ENCODE peak calls at places on chromosomes 5 and 9, in four cellular contexts. One of them, this sample, is unnamed.

GRCh38 chr5:150505041-150505511 is 2.9 kb upstream of the NDST1 start:
- DNase-seq in LoVo: no peak
- DNase-seq in transverse colon: no peak
- DNase-seq in cardiac septum: no peak
- DNase-seq in this sample: no peak

GRCh38 chr9:122056484-122056883 is 36.6 kb downstream of the TTLL11 start:
- DNase-seq in LoVo: peak
- DNase-seq in transverse colon: no peak
- DNase-seq in cardiac septum: no peak
- DNase-seq in this sample: no peak

GRCh38 chr5:114018178-114018577 is 343.7 kb upstream of the KCNN2 start:
- DNase-seq in LoVo: no peak
- DNase-seq in transverse colon: no peak
- DNase-seq in cardiac septum: no peak
- DNase-seq in this sample: no peak

GRCh38 chr5:35331941-35332340 is 101.7 kb upstream of the PRLR start:
- DNase-seq in LoVo: no peak
- DNase-seq in transverse colon: no peak
- DNase-seq in cardiac septum: no peak
- DNase-seq in this sample: no peak

GRCh38 chr5:77774981-77775772 is 962 bp downstream of the TBCA start:
- DNase-seq in LoVo: peak
- DNase-seq in transverse colon: no peak
- DNase-seq in cardiac septum: no peak
- DNase-seq in this sample: no peak

GRCh38 chr5:131795879-131796792 is 681 bp downstream of the FNIP1 start:
- DNase-seq in LoVo: peak
- DNase-seq in transverse colon: peak
- DNase-seq in cardiac septum: peak
- DNase-seq in this sample: peak

GRCh38 chr9:114448706-114449105 is 56.6 kb downstream of the WHRN start:
- DNase-seq in LoVo: no peak
- DNase-seq in transverse colon: no peak
- DNase-seq in cardiac septum: no peak
- DNase-seq in this sample: peak

GRCh38 chr9:134778841-134779411 is 101.7 kb upstream of the FCN2 start:
- DNase-seq in LoVo: peak
- DNase-seq in transverse colon: peak
- DNase-seq in cardiac septum: no peak
- DNase-seq in this sample: peak

GRCh38 chr5:89213584-89213983 is 330.6 kb upstream of the MEF2C start:
- DNase-seq in LoVo: no peak
- DNase-seq in transverse colon: no peak
- DNase-seq in cardiac septum: no peak
- DNase-seq in this sample: peak

GRCh38 chr9:1837453-1838084 is 177.6 kb upstream of the SMARCA2 start:
- DNase-seq in LoVo: peak
- DNase-seq in transverse colon: peak
- DNase-seq in cardiac septum: no peak
- DNase-seq in this sample: no peak

GRCh38 chr5:90097082-90097477 is 312.5 kb downstream of the CETN3 start:
- DNase-seq in LoVo: no peak
- DNase-seq in transverse colon: no peak
- DNase-seq in cardiac septum: no peak
- DNase-seq in this sample: no peak

GRCh38 chr5:15026944-15027343 is 155.4 kb upstream of the ANKH start:
- DNase-seq in LoVo: no peak
- DNase-seq in transverse colon: no peak
- DNase-seq in cardiac septum: no peak
- DNase-seq in this sample: no peak

GRCh38 chr9:7094052-7094451 is 336.3 kb downstream of the KDM4C start:
- DNase-seq in LoVo: no peak
- DNase-seq in transverse colon: no peak
- DNase-seq in cardiac septum: no peak
- DNase-seq in this sample: no peak

GRCh38 chr9:32665101-32665500 is 29.6 kb upstream of the TAF1L start:
- DNase-seq in LoVo: no peak
- DNase-seq in transverse colon: no peak
- DNase-seq in cardiac septum: no peak
- DNase-seq in this sample: peak

GRCh38 chr5:112643339-112643971 is 94.2 kb upstream of the APC start:
- DNase-seq in LoVo: no peak
- DNase-seq in transverse colon: no peak
- DNase-seq in cardiac septum: no peak
- DNase-seq in this sample: no peak

GRCh38 chr5:169020102-169020501 is 280.8 kb downstream of the SLIT3 start:
- DNase-seq in LoVo: no peak
- DNase-seq in transverse colon: no peak
- DNase-seq in cardiac septum: no peak
- DNase-seq in this sample: no peak

GRCh38 chr5:180785794-180786221 is 16.8 kb downstream of the MGAT1 start:
- DNase-seq in LoVo: no peak
- DNase-seq in transverse colon: no peak
- DNase-seq in cardiac septum: no peak
- DNase-seq in this sample: no peak

GRCh38 chr9:38047301-38048251 is 21.5 kb downstream of the SHB start:
- DNase-seq in LoVo: peak
- DNase-seq in transverse colon: peak
- DNase-seq in cardiac septum: peak
- DNase-seq in this sample: peak

GRCh38 chr5:124744170-124744911 is 2.1 kb downstream of the ZNF608 start:
- DNase-seq in LoVo: no peak
- DNase-seq in transverse colon: peak
- DNase-seq in cardiac septum: peak
- DNase-seq in this sample: no peak

GRCh38 chr9:124454296-124454695 is 4.0 kb downstream of the ADGRD2 start:
- DNase-seq in LoVo: no peak
- DNase-seq in transverse colon: no peak
- DNase-seq in cardiac septum: peak
- DNase-seq in this sample: no peak

GRCh38 chr9:94874316-94874715 is 147.8 kb downstream of the AOPEP start:
- DNase-seq in LoVo: peak
- DNase-seq in transverse colon: no peak
- DNase-seq in cardiac septum: no peak
- DNase-seq in this sample: peak

GRCh38 chr5:147522435-147522834 is 12.6 kb upstream of the DPYSL3 start:
- DNase-seq in LoVo: no peak
- DNase-seq in transverse colon: no peak
- DNase-seq in cardiac septum: no peak
- DNase-seq in this sample: no peak

GRCh38 chr5:77546-77945 is 14.4 kb upstream of the PLEKHG4B start:
- DNase-seq in LoVo: no peak
- DNase-seq in transverse colon: no peak
- DNase-seq in cardiac septum: no peak
- DNase-seq in this sample: no peak

GRCh38 chr5:141691286-141691866 is 9.3 kb upstream of the ARAP3 start:
- DNase-seq in LoVo: no peak
- DNase-seq in transverse colon: no peak
- DNase-seq in cardiac septum: no peak
- DNase-seq in this sample: no peak

GRCh38 chr5:1720396-1721110 is 79.1 kb downstream of the MRPL36 start:
- DNase-seq in LoVo: no peak
- DNase-seq in transverse colon: no peak
- DNase-seq in cardiac septum: peak
- DNase-seq in this sample: no peak

GRCh38 chr5:119333421-119333851 is 22.4 kb upstream of the TNFAIP8 start:
- DNase-seq in LoVo: no peak
- DNase-seq in transverse colon: no peak
- DNase-seq in cardiac septum: no peak
- DNase-seq in this sample: no peak

GRCh38 chr5:179836225-179837019 is 15.7 kb downstream of the SQSTM1 start:
- DNase-seq in LoVo: no peak
- DNase-seq in transverse colon: no peak
- DNase-seq in cardiac septum: no peak
- DNase-seq in this sample: no peak

GRCh38 chr5:168346417-168346816 is 55.0 kb downstream of the WWC1 start:
- DNase-seq in LoVo: peak
- DNase-seq in transverse colon: peak
- DNase-seq in cardiac septum: no peak
- DNase-seq in this sample: no peak

GRCh38 chr9:34383904-34384303 is 7.2 kb upstream of the MYORG start:
- DNase-seq in LoVo: no peak
- DNase-seq in transverse colon: no peak
- DNase-seq in cardiac septum: no peak
- DNase-seq in this sample: no peak

GRCh38 chr5:14895301-14895700 is 23.7 kb upstream of the ANKH start:
- DNase-seq in LoVo: peak
- DNase-seq in transverse colon: peak
- DNase-seq in cardiac septum: no peak
- DNase-seq in this sample: no peak

GRCh38 chr5:66551920-66552319 is 44.3 kb upstream of the MAST4 start:
- DNase-seq in LoVo: no peak
- DNase-seq in transverse colon: no peak
- DNase-seq in cardiac septum: no peak
- DNase-seq in this sample: no peak

GRCh38 chr5:66796306-66797292 is 200.4 kb downstream of the MAST4 start:
- DNase-seq in LoVo: no peak
- DNase-seq in transverse colon: no peak
- DNase-seq in cardiac septum: no peak
- DNase-seq in this sample: no peak

GRCh38 chr9:90979614-90980013 is 178.0 kb downstream of the SYK start:
- DNase-seq in LoVo: no peak
- DNase-seq in transverse colon: no peak
- DNase-seq in cardiac septum: no peak
- DNase-seq in this sample: no peak

GRCh38 chr9:116566677-116567488 is 120.2 kb upstream of the TRIM32 start:
- DNase-seq in LoVo: peak
- DNase-seq in transverse colon: no peak
- DNase-seq in cardiac septum: no peak
- DNase-seq in this sample: no peak

GRCh38 chr5:141597394-141597793 is 21.4 kb downstream of the DIAPH1 start:
- DNase-seq in LoVo: no peak
- DNase-seq in transverse colon: no peak
- DNase-seq in cardiac septum: no peak
- DNase-seq in this sample: no peak